ENCODE peak calls at places on chromosomes 6 and 20, in four cellular contexts. One of them, this sample, is unnamed.

GRCh38 chr6:126198581-126198980 is 141.3 kb upstream of the CENPW start:
- DNase-seq in foreskin fibroblast: no peak
- DNase-seq in fibroblast of mammary gland: no peak
- DNase-seq in left ventricle myocardium inferior: no peak
- DNase-seq in this sample: no peak

GRCh38 chr6:28807682-28808280 is 116.0 kb downstream of the TRIM27 start:
- DNase-seq in left ventricle myocardium inferior: no peak
- DNase-seq in fibroblast of mammary gland: peak; percentile 77
- DNase-seq in foreskin fibroblast: no peak
- DNase-seq in this sample: peak; percentile 76

GRCh38 chr6:7058250-7058923 is 49.4 kb upstream of the RREB1 start:
- DNase-seq in foreskin fibroblast: peak; percentile 90
- DNase-seq in fibroblast of mammary gland: peak; percentile 98
- DNase-seq in left ventricle myocardium inferior: no peak
- DNase-seq in this sample: peak; percentile 99

GRCh38 chr6:168377481-168377850 is 57.9 kb upstream of the DACT2 start:
- DNase-seq in foreskin fibroblast: no peak
- DNase-seq in fibroblast of mammary gland: peak; percentile 56
- DNase-seq in left ventricle myocardium inferior: peak; percentile 73
- DNase-seq in this sample: no peak

GRCh38 chr20:16158976-16159286 is 414.3 kb downstream of the KIF16B start:
- DNase-seq in fibroblast of mammary gland: no peak
- DNase-seq in left ventricle myocardium inferior: no peak
- DNase-seq in foreskin fibroblast: no peak
- DNase-seq in this sample: no peak

GRCh38 chr6:127319686-127320085 is 23.7 kb downstream of the ECHDC1 start:
- DNase-seq in fibroblast of mammary gland: no peak
- DNase-seq in foreskin fibroblast: no peak
- DNase-seq in left ventricle myocardium inferior: no peak
- DNase-seq in this sample: no peak

GRCh38 chr6:4351857-4352669 is 216.7 kb upstream of the ECI2 start:
- DNase-seq in left ventricle myocardium inferior: peak; percentile 74
- DNase-seq in fibroblast of mammary gland: peak; percentile 94
- DNase-seq in foreskin fibroblast: peak; percentile 84
- DNase-seq in this sample: peak; percentile 89

GRCh38 chr6:167685654-167686053 is 141.1 kb upstream of the AFDN start:
- DNase-seq in foreskin fibroblast: no peak
- DNase-seq in left ventricle myocardium inferior: no peak
- DNase-seq in fibroblast of mammary gland: no peak
- DNase-seq in this sample: no peak

GRCh38 chr6:133767571-133767970 is 121.3 kb upstream of the TCF21 start:
- DNase-seq in foreskin fibroblast: no peak
- DNase-seq in left ventricle myocardium inferior: no peak
- DNase-seq in fibroblast of mammary gland: peak; percentile 74
- DNase-seq in this sample: no peak

GRCh38 chr6:109473120-109473519 is 9.9 kb downstream of the ZBTB24 start:
- DNase-seq in fibroblast of mammary gland: no peak
- DNase-seq in left ventricle myocardium inferior: no peak
- DNase-seq in foreskin fibroblast: no peak
- DNase-seq in this sample: no peak

GRCh38 chr6:88177961-88178464 is 11.9 kb upstream of the CNR1 start:
- DNase-seq in fibroblast of mammary gland: peak; percentile 74
- DNase-seq in foreskin fibroblast: no peak
- DNase-seq in left ventricle myocardium inferior: no peak
- DNase-seq in this sample: peak; percentile 50

GRCh38 chr20:53262294-53262840 is 290.2 kb downstream of the TSHZ2 start:
- DNase-seq in left ventricle myocardium inferior: no peak
- DNase-seq in foreskin fibroblast: no peak
- DNase-seq in fibroblast of mammary gland: no peak
- DNase-seq in this sample: no peak

GRCh38 chr6:87093199-87093598 is 1.7 kb downstream of the CGA start:
- DNase-seq in fibroblast of mammary gland: no peak
- DNase-seq in left ventricle myocardium inferior: no peak
- DNase-seq in foreskin fibroblast: no peak
- DNase-seq in this sample: no peak

GRCh38 chr6:17703256-17703694 is 3.5 kb downstream of the NUP153 start:
- DNase-seq in fibroblast of mammary gland: peak; percentile 97
- DNase-seq in foreskin fibroblast: peak; percentile 70
- DNase-seq in left ventricle myocardium inferior: no peak
- DNase-seq in this sample: peak; percentile 76

GRCh38 chr6:149895702-149896310 is 2.1 kb downstream of the RAET1E start:
- DNase-seq in left ventricle myocardium inferior: peak; percentile 42
- DNase-seq in foreskin fibroblast: peak; percentile 76
- DNase-seq in fibroblast of mammary gland: peak; percentile 80
- DNase-seq in this sample: peak; percentile 92

GRCh38 chr6:22828179-22829062 is 259.1 kb downstream of the HDGFL1 start:
- DNase-seq in left ventricle myocardium inferior: no peak
- DNase-seq in fibroblast of mammary gland: peak; percentile 94
- DNase-seq in foreskin fibroblast: peak; percentile 89
- DNase-seq in this sample: peak; percentile 95
- TF ChIP-seq CTCF in left ventricle myocardium inferior: peak; percentile 69
- TF ChIP-seq CTCF in fibroblast of mammary gland: peak; percentile 40
- TF ChIP-seq CTCF in foreskin fibroblast: peak; percentile 44
- TF ChIP-seq CTCF in this sample: peak; percentile 72

GRCh38 chr6:165889636-165890403 is 226.8 kb upstream of the PDE10A start:
- DNase-seq in fibroblast of mammary gland: peak; percentile 41
- DNase-seq in foreskin fibroblast: no peak
- DNase-seq in left ventricle myocardium inferior: no peak
- DNase-seq in this sample: peak; percentile 54
- TF ChIP-seq CTCF in fibroblast of mammary gland: peak; percentile 63
- TF ChIP-seq CTCF in foreskin fibroblast: peak; percentile 47
- TF ChIP-seq CTCF in left ventricle myocardium inferior: peak; percentile 70
- TF ChIP-seq CTCF in this sample: peak; percentile 56

DNA sequence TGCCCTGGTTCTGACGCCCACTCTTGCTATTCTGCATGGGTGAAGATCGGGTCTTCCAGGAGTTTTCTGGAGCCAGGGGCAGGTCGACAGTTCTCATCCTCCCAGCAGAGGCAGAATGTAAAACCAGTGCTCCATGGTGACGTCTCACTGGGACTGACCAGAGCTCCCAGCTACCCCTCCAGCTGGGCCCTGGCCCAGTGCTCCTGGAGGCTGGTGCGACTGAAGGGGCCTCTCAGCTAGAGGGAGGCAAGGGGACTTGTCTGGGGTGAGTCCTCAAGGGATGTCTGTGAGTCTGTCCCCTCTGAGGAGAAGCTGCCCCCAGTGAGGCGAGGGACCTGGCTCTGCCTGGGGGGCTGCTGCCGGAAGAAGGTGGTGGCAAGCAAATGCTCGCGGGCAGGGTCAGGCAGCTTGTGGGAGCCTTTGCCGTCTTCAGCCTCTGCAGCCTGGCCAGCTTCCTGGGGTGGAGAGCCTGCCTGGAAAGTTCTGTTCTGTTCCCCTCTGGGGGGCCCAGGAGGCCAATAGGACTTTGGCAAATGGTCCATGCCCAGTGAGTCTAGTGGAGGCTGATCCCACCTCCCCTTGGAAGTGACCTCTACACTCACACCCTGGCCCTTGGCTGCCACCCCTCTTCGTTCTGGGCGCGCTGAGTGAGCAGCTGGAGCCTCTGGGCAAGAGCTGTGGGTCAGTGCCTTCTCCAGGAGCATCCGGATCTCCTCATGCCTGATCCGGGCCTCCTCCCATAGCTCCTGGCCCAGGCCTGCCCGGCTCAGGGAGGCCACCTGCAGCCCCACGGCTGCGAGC is 47.5 kb downstream of the KIAA1755 start:
- DNase-seq in left ventricle myocardium inferior: peak; percentile 43
- DNase-seq in foreskin fibroblast: no peak
- DNase-seq in fibroblast of mammary gland: no peak
- DNase-seq in this sample: no peak
- TF ChIP-seq CTCF in left ventricle myocardium inferior: no peak
- TF ChIP-seq CTCF in foreskin fibroblast: no peak
- TF ChIP-seq CTCF in fibroblast of mammary gland: no peak
- TF ChIP-seq CTCF in this sample: no peak

GRCh38 chr20:1424336-1424735 is 31.5 kb upstream of the FKBP1A start:
- DNase-seq in foreskin fibroblast: no peak
- DNase-seq in fibroblast of mammary gland: peak; percentile 24
- DNase-seq in left ventricle myocardium inferior: no peak
- DNase-seq in this sample: no peak

GRCh38 chr20:1430004-1430451 is 36.6 kb downstream of the NSFL1C start:
- DNase-seq in foreskin fibroblast: peak; percentile 65
- DNase-seq in left ventricle myocardium inferior: no peak
- DNase-seq in fibroblast of mammary gland: peak; percentile 97
- DNase-seq in this sample: no peak

GRCh38 chr20:1426231-1426849 is 33.5 kb upstream of the FKBP1A start:
- DNase-seq in fibroblast of mammary gland: no peak
- DNase-seq in foreskin fibroblast: no peak
- DNase-seq in left ventricle myocardium inferior: no peak
- DNase-seq in this sample: no peak

GRCh38 chr20:1429143-1429728 is 36.4 kb upstream of the FKBP1A start:
- DNase-seq in fibroblast of mammary gland: no peak
- DNase-seq in left ventricle myocardium inferior: no peak
- DNase-seq in foreskin fibroblast: no peak
- DNase-seq in this sample: no peak

GRCh38 chr20:1427457-1428054 is 34.7 kb upstream of the FKBP1A start:
- DNase-seq in fibroblast of mammary gland: no peak
- DNase-seq in left ventricle myocardium inferior: no peak
- DNase-seq in foreskin fibroblast: peak; percentile 50
- DNase-seq in this sample: no peak
- TF ChIP-seq CTCF in fibroblast of mammary gland: no peak
- TF ChIP-seq CTCF in left ventricle myocardium inferior: no peak
- TF ChIP-seq CTCF in foreskin fibroblast: no peak
- TF ChIP-seq CTCF in this sample: no peak

DNA sequence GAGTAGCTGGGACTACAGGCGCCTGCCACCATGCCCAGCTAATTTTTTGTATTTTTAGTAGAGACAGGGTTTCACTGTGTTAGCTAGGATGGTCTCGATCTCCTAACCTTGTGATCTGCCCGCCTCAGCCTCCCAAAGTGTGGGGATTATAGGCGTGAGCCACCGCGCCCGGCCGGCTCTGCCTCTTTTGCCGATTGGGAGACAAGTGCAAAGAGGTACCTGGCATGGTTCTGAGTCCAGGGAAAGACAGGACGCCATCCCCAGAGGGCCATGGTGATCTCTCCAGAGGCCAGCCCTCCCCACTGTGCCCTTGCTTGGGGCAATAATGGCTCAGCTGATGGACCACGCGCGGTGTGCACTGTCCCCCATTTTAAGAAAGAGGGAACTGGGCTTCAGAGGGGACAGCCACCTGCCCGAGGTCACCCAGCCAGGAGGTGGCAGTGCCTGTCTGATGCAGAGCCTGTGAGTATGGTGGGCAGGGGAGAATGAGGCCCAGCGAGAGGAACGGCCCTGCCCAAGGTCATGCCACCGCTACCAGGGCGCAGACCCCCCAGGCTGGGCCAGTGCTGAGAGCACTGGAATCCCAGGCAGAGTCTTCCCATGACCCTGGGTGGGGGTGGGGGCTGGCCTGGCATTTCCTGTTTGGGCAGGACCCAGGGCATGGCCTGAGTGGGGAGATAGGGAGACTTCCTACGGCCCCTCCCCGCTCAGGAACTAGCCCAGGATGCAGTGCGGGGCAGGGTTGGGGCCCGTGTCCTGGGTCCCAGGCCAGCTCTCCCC is 61.0 kb downstream of the SNAI1 start:
- DNase-seq in fibroblast of mammary gland: no peak
- DNase-seq in foreskin fibroblast: no peak
- DNase-seq in left ventricle myocardium inferior: no peak
- DNase-seq in this sample: no peak
- TF ChIP-seq CTCF in fibroblast of mammary gland: no peak
- TF ChIP-seq CTCF in foreskin fibroblast: no peak
- TF ChIP-seq CTCF in left ventricle myocardium inferior: no peak
- TF ChIP-seq CTCF in this sample: no peak

GRCh38 chr6:121354764-121355163 is 20.5 kb upstream of the TBC1D32 start:
- DNase-seq in foreskin fibroblast: peak; percentile 2
- DNase-seq in fibroblast of mammary gland: peak; percentile 14
- DNase-seq in left ventricle myocardium inferior: no peak
- DNase-seq in this sample: no peak
- TF ChIP-seq CTCF in foreskin fibroblast: peak; percentile 38
- TF ChIP-seq CTCF in fibroblast of mammary gland: peak; percentile 36
- TF ChIP-seq CTCF in left ventricle myocardium inferior: peak; percentile 28
- TF ChIP-seq CTCF in this sample: no peak

GRCh38 chr20:50279988-50280850 is 89.6 kb downstream of the CEBPB start:
- DNase-seq in left ventricle myocardium inferior: peak; percentile 13
- DNase-seq in foreskin fibroblast: no peak
- DNase-seq in fibroblast of mammary gland: no peak
- DNase-seq in this sample: no peak

GRCh38 chr20:50282592-50283241 is 92.1 kb downstream of the CEBPB start:
- DNase-seq in left ventricle myocardium inferior: no peak
- DNase-seq in foreskin fibroblast: no peak
- DNase-seq in fibroblast of mammary gland: no peak
- DNase-seq in this sample: no peak

GRCh38 chr20:50283370-50283769 is 92.7 kb downstream of the CEBPB start:
- DNase-seq in foreskin fibroblast: no peak
- DNase-seq in left ventricle myocardium inferior: no peak
- DNase-seq in fibroblast of mammary gland: no peak
- DNase-seq in this sample: no peak

GRCh38 chr20:50280851-50281655 is 90.4 kb downstream of the CEBPB start:
- DNase-seq in foreskin fibroblast: no peak
- DNase-seq in left ventricle myocardium inferior: no peak
- DNase-seq in fibroblast of mammary gland: no peak
- DNase-seq in this sample: no peak

GRCh38 chr20:50281831-50282591 is 91.4 kb downstream of the CEBPB start:
- DNase-seq in fibroblast of mammary gland: no peak
- DNase-seq in left ventricle myocardium inferior: no peak
- DNase-seq in foreskin fibroblast: no peak
- DNase-seq in this sample: no peak
- TF ChIP-seq CTCF in fibroblast of mammary gland: no peak
- TF ChIP-seq CTCF in left ventricle myocardium inferior: no peak
- TF ChIP-seq CTCF in foreskin fibroblast: no peak
- TF ChIP-seq CTCF in this sample: peak; percentile 17

DNA sequence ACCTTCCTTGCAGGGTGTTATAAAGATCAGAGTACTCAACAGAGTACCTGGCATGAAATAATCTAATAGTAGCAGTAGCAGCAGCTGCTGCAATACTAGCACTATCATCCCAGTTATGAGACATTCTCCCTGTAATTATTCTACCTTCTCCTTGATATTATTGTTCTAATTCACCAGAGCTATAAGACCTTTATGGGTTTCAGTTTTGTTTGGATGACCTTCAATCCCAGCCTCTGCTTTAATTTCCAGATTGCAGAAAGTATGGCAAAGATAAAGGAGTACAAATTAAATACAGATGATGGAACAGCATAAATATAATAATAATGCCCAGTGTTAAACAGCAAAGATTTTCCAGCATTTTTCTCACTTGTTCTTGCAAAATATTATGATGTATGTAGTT is 150.5 kb upstream of the MYLIP start:
- DNase-seq in fibroblast of mammary gland: no peak
- DNase-seq in foreskin fibroblast: no peak
- DNase-seq in left ventricle myocardium inferior: no peak
- DNase-seq in this sample: no peak
- TF ChIP-seq CTCF in fibroblast of mammary gland: no peak
- TF ChIP-seq CTCF in foreskin fibroblast: no peak
- TF ChIP-seq CTCF in left ventricle myocardium inferior: no peak
- TF ChIP-seq CTCF in this sample: no peak

DNA sequence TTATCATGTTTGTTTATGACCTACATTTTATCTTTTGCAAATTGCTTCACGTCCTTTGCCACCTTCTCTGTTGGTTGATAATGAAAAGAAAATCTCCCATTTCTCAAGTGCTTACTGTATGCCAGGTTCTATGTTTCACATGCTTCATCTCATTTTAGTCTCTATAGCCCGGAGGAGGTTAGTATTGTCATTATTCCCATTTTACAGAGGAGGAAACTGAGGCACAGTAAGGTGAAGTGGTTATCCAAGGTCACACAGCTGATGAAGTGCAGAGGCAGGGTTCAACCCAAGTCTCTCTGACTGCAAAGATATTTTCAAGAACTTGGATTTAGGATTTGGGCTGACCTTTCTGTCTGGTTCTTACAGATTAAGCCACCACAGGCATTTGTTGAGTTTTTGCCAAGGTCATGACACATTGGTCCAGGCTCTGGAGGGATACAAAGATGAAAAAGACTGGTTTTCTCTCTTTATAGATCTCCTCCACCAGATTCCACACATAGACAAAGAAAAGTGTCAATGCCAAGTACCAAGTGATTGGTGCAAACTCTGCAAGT is 20.6 kb downstream of the CNBD2 start:
- DNase-seq in foreskin fibroblast: no peak
- DNase-seq in left ventricle myocardium inferior: no peak
- DNase-seq in fibroblast of mammary gland: peak; percentile 36
- DNase-seq in this sample: no peak
- TF ChIP-seq CTCF in foreskin fibroblast: no peak
- TF ChIP-seq CTCF in left ventricle myocardium inferior: no peak
- TF ChIP-seq CTCF in fibroblast of mammary gland: no peak
- TF ChIP-seq CTCF in this sample: no peak

This sample was measured in MCF 10A.